ENCODE peak calls at places on chromosomes 3 and 15, in nine cellular contexts. K, G, U, V, F, S, Y, L and C are unnamed samples.

GRCh38 chr15:59224474-59224873 is 17.8 kb downstream of the LDHAL6B start:
- DNase-seq in K (no peak), G (no peak), U (peak), V (no peak), F (no peak), S (no peak), Y (no peak), L (no peak), C (peak)

GRCh38 chr3:151016421-151016820 is 43.9 kb upstream of the CLRN1 start:
- DNase-seq in K (peak), G (no peak), U (no peak), V (no peak), F (no peak), S (peak), Y (no peak), L (no peak), C (no peak)

GRCh38 chr3:16478516-16478915 is 35.0 kb downstream of the RFTN1 start:
- DNase-seq in K (peak), G (peak), U (no peak), V (no peak), F (no peak), S (peak), Y (no peak), L (no peak), C (no peak)

GRCh38 chr3:105369501-105370371 is 3.0 kb downstream of the ALCAM start:
- DNase-seq in K (peak), G (no peak), U (peak), V (peak), F (peak), S (peak), Y (peak), L (no peak), C (peak)

GRCh38 chr3:81723732-81724313 is 37.6 kb downstream of the GBE1 start:
- DNase-seq in K (peak), G (no peak), U (no peak), V (no peak), F (no peak), S (peak), Y (no peak), L (no peak), C (no peak)

GRCh38 chr15:69629631-69630161 is 177.1 kb downstream of the RPLP1 start:
- DNase-seq in K (no peak), G (no peak), U (no peak), V (no peak), F (no peak), S (no peak), Y (no peak), L (no peak), C (no peak)

GRCh38 chr3:135107043-135107442 is 312.0 kb downstream of the EPHB1 start:
- DNase-seq in K (no peak), G (no peak), U (no peak), V (no peak), F (no peak), S (no peak), Y (no peak), L (no peak), C (no peak)

GRCh38 chr15:25058080-25058785 is 103.4 kb downstream of the SNRPN start:
- DNase-seq in K (no peak), G (no peak), U (no peak), V (no peak), F (no peak), S (no peak), Y (peak), L (no peak), C (no peak)

GRCh38 chr15:51401872-51402517 is 60.5 kb downstream of the GLDN start:
- DNase-seq in K (peak), G (no peak), U (peak), V (peak), F (no peak), S (peak), Y (peak), L (no peak), C (peak)